ENCODE peak calls at places on chromosomes 13 and 19, in five cellular contexts. One of them, this sample, is unnamed.

GRCh38 chr19:30704716-30705115 is 332.5 kb downstream of the ZNF536 start:
- DNase-seq in A172: no peak
- DNase-seq in brain microvascular endothelial cell: no peak
- DNase-seq in sciatic nerve: no peak
- DNase-seq in GM10248: no peak
- DNase-seq in this sample: no peak

GRCh38 chr19:50705422-50706019 is 14.1 kb downstream of the SHANK1 start:
- DNase-seq in GM10248: peak
- DNase-seq in sciatic nerve: no peak
- DNase-seq in brain microvascular endothelial cell: peak
- DNase-seq in A172: peak
- DNase-seq in this sample: peak

GRCh38 chr13:44244288-44244687 is 129.3 kb upstream of the SERP2 start:
- DNase-seq in brain microvascular endothelial cell: peak
- DNase-seq in GM10248: no peak
- DNase-seq in A172: peak
- DNase-seq in sciatic nerve: no peak
- DNase-seq in this sample: no peak

GRCh38 chr13:98960331-98961203 is 17.3 kb downstream of the DOCK9 start:
- DNase-seq in GM10248: no peak
- DNase-seq in brain microvascular endothelial cell: no peak
- DNase-seq in A172: no peak
- DNase-seq in sciatic nerve: no peak
- DNase-seq in this sample: no peak

GRCh38 chr19:12733369-12733896 is 1.1 kb downstream of the TRIR start:
- DNase-seq in GM10248: peak
- DNase-seq in brain microvascular endothelial cell: no peak
- DNase-seq in sciatic nerve: no peak
- DNase-seq in A172: peak
- DNase-seq in this sample: peak

GRCh38 chr13:36131215-36131930 is at the start of gene DCLK1:
- DNase-seq in A172: peak
- DNase-seq in sciatic nerve: peak
- DNase-seq in brain microvascular endothelial cell: peak
- DNase-seq in GM10248: no peak
- DNase-seq in this sample: no peak

GRCh38 chr13:43879323-43880181 is at the start of the genes CCDC122 and LACC1:
- DNase-seq in GM10248: peak
- DNase-seq in brain microvascular endothelial cell: peak
- DNase-seq in sciatic nerve: peak
- DNase-seq in A172: peak
- DNase-seq in this sample: peak

GRCh38 chr19:50835103-50835784 is 1.9 kb upstream of the KLK15 start:
- DNase-seq in GM10248: no peak
- DNase-seq in sciatic nerve: no peak
- DNase-seq in brain microvascular endothelial cell: no peak
- DNase-seq in A172: peak
- DNase-seq in this sample: no peak

GRCh38 chr19:7550987-7551761 is 15.7 kb downstream of the PNPLA6 start:
- DNase-seq in A172: no peak
- DNase-seq in GM10248: peak
- DNase-seq in brain microvascular endothelial cell: peak
- DNase-seq in sciatic nerve: peak
- DNase-seq in this sample: no peak

GRCh38 chr13:94674609-94675348 is 37.6 kb downstream of the SOX21 start:
- DNase-seq in GM10248: peak
- DNase-seq in A172: peak
- DNase-seq in brain microvascular endothelial cell: peak
- DNase-seq in sciatic nerve: peak
- DNase-seq in this sample: peak

GRCh38 chr19:14472202-14472961 is 2.8 kb downstream of the PTGER1 start:
- DNase-seq in brain microvascular endothelial cell: no peak
- DNase-seq in A172: no peak
- DNase-seq in GM10248: peak
- DNase-seq in sciatic nerve: peak
- DNase-seq in this sample: no peak

GRCh38 chr19:47671499-47671898 is 41.7 kb upstream of the EHD2 start:
- DNase-seq in brain microvascular endothelial cell: no peak
- DNase-seq in sciatic nerve: no peak
- DNase-seq in GM10248: no peak
- DNase-seq in A172: no peak
- DNase-seq in this sample: no peak

GRCh38 chr13:99289674-99290337 is 17.4 kb downstream of the GPR183 start:
- DNase-seq in GM10248: no peak
- DNase-seq in sciatic nerve: no peak
- DNase-seq in brain microvascular endothelial cell: no peak
- DNase-seq in A172: no peak
- DNase-seq in this sample: no peak

GRCh38 chr13:51870616-51871015 is 8.8 kb downstream of the CCDC70 start:
- DNase-seq in sciatic nerve: no peak
- DNase-seq in A172: no peak
- DNase-seq in brain microvascular endothelial cell: no peak
- DNase-seq in GM10248: no peak
- DNase-seq in this sample: no peak

GRCh38 chr19:1109032-1109541 is 5.3 kb downstream of the GPX4 start:
- DNase-seq in sciatic nerve: no peak
- DNase-seq in brain microvascular endothelial cell: no peak
- DNase-seq in GM10248: no peak
- DNase-seq in A172: no peak
- DNase-seq in this sample: no peak

GRCh38 chr13:76503756-76504155 is 382.4 kb downstream of the KCTD12 start:
- DNase-seq in sciatic nerve: no peak
- DNase-seq in A172: no peak
- DNase-seq in GM10248: no peak
- DNase-seq in brain microvascular endothelial cell: no peak
- DNase-seq in this sample: no peak

GRCh38 chr13:99308481-99309087 is 1.4 kb upstream of the GPR183 start:
- DNase-seq in brain microvascular endothelial cell: peak
- DNase-seq in GM10248: no peak
- DNase-seq in sciatic nerve: no peak
- DNase-seq in A172: no peak
- DNase-seq in this sample: peak

GRCh38 chr19:28009696-28010095 is 1203.3 kb downstream of the UQCRFS1 start:
- DNase-seq in A172: peak
- DNase-seq in sciatic nerve: no peak
- DNase-seq in GM10248: no peak
- DNase-seq in brain microvascular endothelial cell: no peak
- DNase-seq in this sample: peak

GRCh38 chr13:107832521-107833095 is 382.7 kb downstream of the LIG4 start:
- DNase-seq in GM10248: no peak
- DNase-seq in brain microvascular endothelial cell: no peak
- DNase-seq in A172: no peak
- DNase-seq in sciatic nerve: no peak
- DNase-seq in this sample: no peak

GRCh38 chr19:5974721-5975387 is 3.1 kb downstream of the RANBP3 start:
- DNase-seq in sciatic nerve: no peak
- DNase-seq in brain microvascular endothelial cell: no peak
- DNase-seq in GM10248: peak
- DNase-seq in A172: no peak
- DNase-seq in this sample: no peak

GRCh38 chr19:3983936-3984583 is 1.2 kb downstream of the EEF2 start:
- DNase-seq in A172: no peak
- DNase-seq in GM10248: no peak
- DNase-seq in brain microvascular endothelial cell: no peak
- DNase-seq in sciatic nerve: no peak
- DNase-seq in this sample: peak

GRCh38 chr19:50266896-50267295 is 62.3 kb downstream of the KCNC3 start:
- DNase-seq in GM10248: peak
- DNase-seq in sciatic nerve: no peak
- DNase-seq in A172: no peak
- DNase-seq in brain microvascular endothelial cell: no peak
- DNase-seq in this sample: no peak

GRCh38 chr19:49807174-49807830 is 5.8 kb downstream of the FUZ start:
- DNase-seq in sciatic nerve: no peak
- DNase-seq in brain microvascular endothelial cell: no peak
- DNase-seq in A172: no peak
- DNase-seq in GM10248: no peak
- DNase-seq in this sample: no peak

GRCh38 chr19:31232220-31232619 is 117.0 kb downstream of the TSHZ3 start:
- DNase-seq in A172: peak
- DNase-seq in sciatic nerve: no peak
- DNase-seq in GM10248: no peak
- DNase-seq in brain microvascular endothelial cell: no peak
- DNase-seq in this sample: no peak

GRCh38 chr13:93881418-93881817 is 598.1 kb downstream of the DCT start:
- DNase-seq in brain microvascular endothelial cell: no peak
- DNase-seq in GM10248: no peak
- DNase-seq in sciatic nerve: no peak
- DNase-seq in A172: no peak
- DNase-seq in this sample: no peak

GRCh38 chr19:939439-939838 is 13.6 kb downstream of the ARID3A start:
- DNase-seq in A172: no peak
- DNase-seq in GM10248: no peak
- DNase-seq in brain microvascular endothelial cell: no peak
- DNase-seq in sciatic nerve: no peak
- DNase-seq in this sample: no peak

GRCh38 chr19:45782162-45782623 is at the start of gene DMPK:
- DNase-seq in GM10248: no peak
- DNase-seq in A172: no peak
- DNase-seq in sciatic nerve: no peak
- DNase-seq in brain microvascular endothelial cell: no peak
- DNase-seq in this sample: no peak

GRCh38 chr13:91212229-91212628 is 135.3 kb upstream of the MIR17HG start:
- DNase-seq in brain microvascular endothelial cell: no peak
- DNase-seq in GM10248: no peak
- DNase-seq in sciatic nerve: no peak
- DNase-seq in A172: no peak
- DNase-seq in this sample: no peak

This sample was measured in NCI-H226.